ENCODE peak calls at places on chromosomes 3 and 15, in four cellular contexts. Y is AML-193; F is mucosa of gallbladder; D is stimulated activated CD8-positive, alpha-beta memory T cell treated with anti-CD3 and anti-CD28 coated beads, Interleukin-7, amount 100 ng/mL, for 24 hours. T is an unnamed sample.

GRCh38 chr15:90584841-90585240 is 55.1 kb downstream of the CRTC3 start:
- DNase-seq in D (no peak), Y (no peak), F (no peak), T (no peak)

GRCh38 chr15:90710436-90710835 is 6.7 kb upstream of the BLM start:
- DNase-seq in D (no peak), F (peak), Y (no peak), T (no peak)

GRCh38 chr15:95324596-95325135 is 1005.8 kb upstream of the NR2F2 start:
- DNase-seq in D (no peak), F (no peak), Y (no peak), T (no peak)

GRCh38 chr3:134232976-134233375 is 17.7 kb downstream of the RYK start:
- DNase-seq in F (no peak), Y (no peak), D (no peak), T (no peak)

GRCh38 chr3:164095949-164096348 is 982.3 kb downstream of the SI start:
- DNase-seq in F (no peak), Y (no peak), D (no peak), T (no peak)

GRCh38 chr3:133490468-133491351 is 82.8 kb upstream of the CDV3 start:
- DNase-seq in Y (no peak), F (no peak), D (peak), T (no peak)

GRCh38 chr3:67357610-67358458 is 296.6 kb downstream of the SUCLG2 start:
- DNase-seq in Y (no peak), D (no peak), F (no peak), T (peak)

GRCh38 chr3:32448686-32449474 is 53.8 kb downstream of the CMTM6 start:
- DNase-seq in D (no peak), Y (no peak), F (no peak), T (no peak)

GRCh38 chr3:151813777-151814176 is at the start of gene AADAC:
- DNase-seq in Y (no peak), D (no peak), F (no peak), T (no peak)

GRCh38 chr3:30720586-30721313 is 114.3 kb downstream of the TGFBR2 start:
- DNase-seq in Y (no peak), F (no peak), D (no peak), T (no peak)

GRCh38 chr3:33942483-33943150 is 144.2 kb downstream of the PDCD6IP start:
- DNase-seq in F (no peak), Y (no peak), D (no peak), T (no peak)

GRCh38 chr15:42994546-42994945 is 74.0 kb upstream of the TTBK2 start:
- DNase-seq in D (no peak), F (no peak), Y (no peak), T (no peak)

GRCh38 chr3:53161820-53162671 is 1.0 kb downstream of the PRKCD start:
- DNase-seq in F (no peak), Y (peak), D (no peak), T (no peak)

GRCh38 chr3:114623420-114624046 is 329.7 kb downstream of the TIGIT start:
- DNase-seq in F (no peak), Y (no peak), D (no peak), T (no peak)

GRCh38 chr3:197289726-197290125 is 8.7 kb downstream of the DLG1 start:
- DNase-seq in D (no peak), Y (no peak), F (no peak), T (no peak)

GRCh38 chr3:112582242-112582874 is 20.5 kb downstream of the SLC35A5 start:
- DNase-seq in F (no peak), Y (peak), D (no peak), T (no peak)

GRCh38 chr15:52783191-52783829 is 6.8 kb downstream of the ONECUT1 start:
- DNase-seq in Y (no peak), F (peak), D (no peak), T (no peak)

GRCh38 chr3:23697416-23697815 is 108.3 kb upstream of the UBE2E1 start:
- DNase-seq in D (no peak), Y (no peak), F (no peak), T (no peak)

GRCh38 chr3:34053631-34054030 is 255.2 kb downstream of the PDCD6IP start:
- DNase-seq in F (no peak), D (no peak), Y (no peak), T (no peak)

GRCh38 chr3:106068795-106069194 is 200.0 kb upstream of the CBLB start:
- DNase-seq in F (no peak), Y (no peak), D (no peak), T (no peak)

GRCh38 chr3:107988464-107989156 is 102.2 kb downstream of the CD47 start:
- DNase-seq in Y (no peak), F (no peak), D (no peak), T (peak)